ENCODE peak calls at places on chromosomes 16 and 17, in five cellular contexts. G is dermis blood vessel endothelial cell; N is amygdala; L is activated T-helper 2 cell treated with anti-CD3 and anti-CD28 coated beads, Interferon-gamma antibody, Interleukin-2, Interleukin-4, amounts not matched to agents 10 μg/mL and 5 μg/mL and 100 μg/mL, durations not matched to agents 14 hours and 24 hours and 36 hours; C is left ventricle myocardium superior. E is an unnamed sample.

GRCh38 chr17:78806451-78806850 is 24.4 kb upstream of the CYTH1 start:
- DNase-seq in L (no peak), G (no peak), N (no peak), C (peak; percentile 46), E (no peak)

GRCh38 chr17:79075861-79076406 is 1.3 kb downstream of the ENGASE start:
- DNase-seq in C (no peak), N (no peak), G (no peak), L (no peak), E (no peak)

GRCh38 chr17:69417545-69418483 is 3.3 kb downstream of the MAP2K6 start:
- DNase-seq in C (no peak), L (no peak), N (no peak), G (peak; percentile 56), E (no peak)

GRCh38 chr17:74922694-74923537 is at the start of gene USH1G:
- DNase-seq in C (no peak), L (no peak), G (no peak), N (no peak), E (no peak)

GRCh38 chr17:78609198-78609597 is 32.0 kb upstream of the DNAH17 start:
- DNase-seq in L (no peak), G (no peak), C (no peak), N (no peak), E (no peak)

GRCh38 chr17:33273271-33273670 is 19.8 kb downstream of the ASIC2 start:
- DNase-seq in N (no peak), L (no peak), G (no peak), C (no peak), E (no peak)

GRCh38 chr17:83126275-83126930 is 47.0 kb downstream of the METRNL start:
- DNase-seq in C (no peak), N (no peak), G (no peak), L (no peak), E (no peak)

GRCh38 chr16:3388325-3388724 is 12.5 kb downstream of the ZSCAN32 start:
- DNase-seq in N (no peak), G (no peak), L (no peak), C (no peak), E (no peak)

GRCh38 chr17:15651583-15652110 is 32.1 kb upstream of the FBXW10B start:
- DNase-seq in N (peak; percentile 70), L (peak; percentile 36), G (peak; percentile 98), C (peak; percentile 97), E (peak; percentile 91)

GRCh38 chr16:17301593-17302135 is 169.1 kb downstream of the XYLT1 start:
- DNase-seq in C (no peak), G (no peak), N (no peak), L (no peak), E (no peak)

GRCh38 chr17:17669081-17669850 is 12.0 kb upstream of the RAI1 start:
- DNase-seq in G (no peak), L (no peak), N (peak; percentile 8), C (no peak), E (no peak)

GRCh38 chr16:89449726-89450335 is 40.5 kb downstream of the ANKRD11 start:
- DNase-seq in C (no peak), L (no peak), N (no peak), G (peak; percentile 81), E (peak; percentile 15)

GRCh38 chr16:23948949-23949392 is 113.2 kb downstream of the PRKCB start:
- DNase-seq in C (no peak), N (no peak), G (no peak), L (peak; percentile 14), E (no peak)

GRCh38 chr16:50651835-50652438 is 29.2 kb downstream of the SNX20 start:
- DNase-seq in L (no peak), N (no peak), G (no peak), C (no peak), E (no peak)

GRCh38 chr17:391850-392249 is 39.2 kb upstream of the RPH3AL start:
- DNase-seq in L (no peak), G (no peak), C (no peak), N (no peak), E (no peak)

GRCh38 chr16:67841816-67842508 is at the start of gene THAP11:
- DNase-seq in C (peak; percentile 95), L (peak; percentile 92), G (peak; percentile 98), N (peak; percentile 92), E (peak; percentile 77)

GRCh38 chr17:58094118-58094517 is 10.9 kb downstream of the DYNLL2 start:
- DNase-seq in N (no peak), L (no peak), C (no peak), G (no peak), E (no peak)

GRCh38 chr16:47037746-47038458 is 64.4 kb upstream of the DNAJA2 start:
- DNase-seq in G (peak; percentile 85), C (peak; percentile 96), L (peak; percentile 82), N (peak; percentile 71), E (peak; percentile 8)

GRCh38 chr16:87828071-87828971 is 41.0 kb downstream of the SLC7A5 start:
- DNase-seq in L (no peak), G (no peak), N (no peak), C (no peak), E (no peak)

GRCh38 chr17:61729690-61730268 is 133.5 kb downstream of the BRIP1 start:
- DNase-seq in G (no peak), L (no peak), C (no peak), N (no peak), E (no peak)

GRCh38 chr17:16872836-16873653 is 98.9 kb downstream of the TNFRSF13B start:
- DNase-seq in N (no peak), L (no peak), G (peak; percentile 43), C (peak; percentile 37), E (no peak)

GRCh38 chr16:79618712-79619050 is 18.1 kb upstream of the MAF start:
- DNase-seq in C (no peak), N (no peak), L (peak; percentile 21), G (no peak), E (no peak)

GRCh38 chr17:74212262-74212912 is 984 bp upstream of the TTYH2 start:
- DNase-seq in L (no peak), G (no peak), N (peak; percentile 42), C (peak; percentile 53), E (no peak)

GRCh38 chr16:55703003-55704001 is 47.5 kb downstream of the SLC6A2 start:
- DNase-seq in L (peak; percentile 9), C (no peak), N (peak; percentile 9), G (peak; percentile 87), E (peak; percentile 39)

GRCh38 chr17:82300707-82301270 is 16.6 kb downstream of the CD7 start:
- DNase-seq in C (peak; percentile 84), G (peak; percentile 79), N (no peak), L (peak; percentile 46), E (no peak)

E was measured in pulmonary artery endothelial cell.